ENCODE peak calls at places on chromosomes 2 and 18, in five cellular contexts. One of them, this sample, is unnamed.

GRCh38 chr2:39697480-39697879 is 31.8 kb downstream of the TMEM178A start:
- DNase-seq in mammary epithelial cell: no peak
- DNase-seq in lower leg skin: no peak
- DNase-seq in GM20000: no peak
- DNase-seq in SW480: no peak
- DNase-seq in this sample: peak; percentile 11

GRCh38 chr2:39379643-39380524 is 57.2 kb downstream of the MAP4K3 start:
- DNase-seq in mammary epithelial cell: peak; percentile 36
- DNase-seq in lower leg skin: peak; percentile 40
- DNase-seq in GM20000: peak; percentile 33
- DNase-seq in SW480: peak; percentile 72
- DNase-seq in this sample: peak; percentile 63

GRCh38 chr2:235140801-235141081 is 188.9 kb downstream of the SH3BP4 start:
- DNase-seq in mammary epithelial cell: no peak
- DNase-seq in lower leg skin: no peak
- DNase-seq in GM20000: no peak
- DNase-seq in SW480: no peak
- DNase-seq in this sample: no peak

GRCh38 chr2:168992591-168993349 is 38.4 kb downstream of the ABCB11 start:
- DNase-seq in mammary epithelial cell: peak; percentile 62
- DNase-seq in lower leg skin: no peak
- DNase-seq in GM20000: no peak
- DNase-seq in SW480: no peak
- DNase-seq in this sample: no peak

GRCh38 chr2:23381084-23381483 is 3.9 kb upstream of the KLHL29 start:
- DNase-seq in mammary epithelial cell: peak; percentile 86
- DNase-seq in lower leg skin: peak; percentile 79
- DNase-seq in GM20000: no peak
- DNase-seq in SW480: peak; percentile 86
- DNase-seq in this sample: peak; percentile 94

GRCh38 chr2:42086500-42086953 is 38.7 kb downstream of the PKDCC start:
- DNase-seq in mammary epithelial cell: peak; percentile 46
- DNase-seq in lower leg skin: peak; percentile 65
- DNase-seq in GM20000: peak; percentile 77
- DNase-seq in SW480: peak; percentile 68
- DNase-seq in this sample: peak; percentile 83

GRCh38 chr2:15242936-15243461 is 318.1 kb downstream of the NBAS start:
- DNase-seq in mammary epithelial cell: no peak
- DNase-seq in lower leg skin: no peak
- DNase-seq in GM20000: no peak
- DNase-seq in SW480: no peak
- DNase-seq in this sample: no peak

GRCh38 chr18:3246636-3247242 is 862 bp upstream of the MYL12A start:
- DNase-seq in mammary epithelial cell: peak; percentile 35
- DNase-seq in lower leg skin: peak; percentile 60
- DNase-seq in GM20000: peak; percentile 22
- DNase-seq in SW480: peak; percentile 47
- DNase-seq in this sample: no peak